ENCODE peak calls at places on chromosomes 16 and 17, in four cellular contexts. K, X, Z and O are unnamed samples. For H3K4me1, the result is how much of the 10 kb centered on the place peaks cover.

GRCh38 chr16:67257486-67258159 is 8.8 kb downstream of the SLC9A5 start:
- DNase-seq in K (no peak), X (no peak), Z (peak), O (no peak)

GRCh38 chr16:23900480-23901177 is 64.8 kb downstream of the PRKCB start:
- DNase-seq in K (no peak), X (no peak), Z (no peak), O (no peak)

GRCh38 chr17:39186481-39187002 is 10.9 kb downstream of the CACNB1 start:
- DNase-seq in K (no peak), X (no peak), Z (no peak), O (no peak)

GRCh38 chr16:85902366-85903155 is 3.6 kb downstream of the IRF8 start:
- DNase-seq in K (no peak), X (peak), Z (peak), O (no peak)

GRCh38 chr16:28058839-28059589 is 4.5 kb downstream of the GSG1L start:
- DNase-seq in K (no peak), X (no peak), Z (no peak), O (no peak)

GRCh38 chr17:81832608-81833159 is 407 bp downstream of the MCRIP1 start:
- DNase-seq in K (peak), X (no peak), Z (no peak), O (peak)

GRCh38 chr16:20747030-20747816 is 5.6 kb upstream of the THUMPD1 start:
- DNase-seq in K (no peak), X (no peak), Z (no peak), O (no peak)

GRCh38 chr17:45826919-45827628 is 17.6 kb upstream of the SPPL2C start:
- DNase-seq in K (no peak), X (no peak), Z (no peak), O (no peak)

GRCh38 chr16:84532855-84533486 is 28.5 kb upstream of the MEAK7 start:
- DNase-seq in K (peak), X (no peak), Z (no peak), O (peak)

GRCh38 chr17:65627892-65628622 is 66.6 kb upstream of the AXIN2 start:
- DNase-seq in K (peak), X (no peak), Z (no peak), O (no peak)
- H3K27ac ChIP-seq in K (no peak), X (no peak), Z (no peak), O (no peak)

DNA sequence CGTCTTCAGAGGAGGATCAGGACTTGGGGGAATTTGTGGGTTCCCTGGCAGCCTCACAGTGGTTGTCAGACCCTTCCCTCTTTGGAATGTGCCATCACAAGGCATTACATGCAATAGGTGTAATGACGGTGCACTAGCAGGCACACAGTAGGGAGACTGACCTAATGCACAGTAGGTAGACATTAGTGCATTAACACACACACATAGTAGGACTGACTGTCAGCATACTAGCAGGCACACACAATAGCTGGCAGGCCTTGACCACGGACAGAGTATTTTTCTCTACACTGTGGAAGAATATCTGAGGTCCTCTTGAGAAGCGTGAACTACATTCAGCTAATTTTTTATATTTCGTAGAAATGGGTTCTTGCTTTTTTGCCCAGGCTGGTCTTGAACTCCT is 10.9 kb upstream of the UBALD2 start:
- DNase-seq in K (no peak), X (no peak), Z (no peak), O (no peak)
- H3K4me1 ChIP-seq in K (under half), X (under half), Z (under half), O (under half)

DNA sequence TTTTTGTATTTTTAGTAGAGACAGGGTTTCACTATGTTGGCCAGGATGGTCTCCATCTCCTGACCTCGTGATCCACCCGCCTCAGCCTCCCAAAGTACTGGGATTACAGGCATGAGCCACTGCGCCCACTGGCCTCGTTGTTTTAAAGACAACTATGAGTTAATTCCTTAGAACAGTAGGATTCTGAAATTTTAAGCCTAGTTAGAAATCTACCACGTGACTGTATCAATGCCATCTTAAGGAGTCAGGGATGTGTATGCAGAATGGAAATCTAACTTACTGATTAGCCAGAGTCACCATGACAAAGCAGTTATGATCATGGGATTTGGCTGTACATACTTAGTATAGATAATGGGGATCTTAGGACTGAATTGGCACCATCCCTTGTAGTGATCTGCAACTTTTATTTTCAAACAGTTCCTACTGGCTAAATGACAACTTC is 2.8 kb downstream of the CEP20 start:
- DNase-seq in K (no peak), X (no peak), Z (no peak), O (no peak)
- H3K4me3 ChIP-seq in K (no peak), X (no peak), Z (no peak), O (no peak)

DNA sequence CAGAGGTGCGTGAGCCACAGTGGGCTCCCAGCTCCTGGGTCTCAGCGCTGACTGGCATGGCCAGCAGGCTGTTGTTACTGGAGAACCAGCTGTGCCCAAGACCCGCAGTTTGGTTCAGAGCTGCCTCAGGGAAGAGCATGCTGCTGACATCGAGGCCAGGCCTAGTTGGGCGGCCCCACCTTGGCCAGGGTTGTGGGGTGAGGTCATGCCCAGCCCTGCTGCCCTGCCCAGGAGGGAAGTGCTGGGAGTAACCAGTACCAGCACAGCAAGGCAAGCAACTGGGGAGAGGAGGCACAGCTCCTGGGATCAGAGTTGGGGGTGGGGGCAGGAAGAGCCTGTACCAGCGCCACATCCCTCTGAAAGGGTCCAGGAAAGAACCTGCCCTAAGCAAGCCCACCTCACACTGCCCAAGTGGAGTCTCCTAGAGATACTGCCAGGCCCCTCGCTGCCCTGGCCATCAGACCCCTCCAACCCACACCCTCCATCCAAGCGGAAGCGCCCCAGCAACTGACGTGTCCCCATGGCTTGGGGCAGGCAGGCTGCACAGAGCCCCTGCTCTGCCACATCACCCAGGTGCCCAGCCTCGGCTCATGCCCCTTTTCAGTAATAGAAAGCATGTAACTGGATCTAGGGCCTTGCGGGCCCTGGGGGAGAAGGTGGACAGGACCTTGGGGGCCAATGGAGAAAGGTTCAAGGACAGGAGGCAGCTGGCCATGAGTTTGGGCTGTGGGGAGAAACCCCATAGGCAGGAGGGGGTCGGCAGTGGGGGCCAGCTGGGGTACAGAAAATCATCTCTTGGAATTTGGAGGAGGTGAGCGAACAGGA is 990 bp downstream of the DOK4 start:
- DNase-seq in K (no peak), X (no peak), Z (peak), O (no peak)
- H3K27ac ChIP-seq in K (no peak), X (no peak), Z (peak), O (peak)

DNA sequence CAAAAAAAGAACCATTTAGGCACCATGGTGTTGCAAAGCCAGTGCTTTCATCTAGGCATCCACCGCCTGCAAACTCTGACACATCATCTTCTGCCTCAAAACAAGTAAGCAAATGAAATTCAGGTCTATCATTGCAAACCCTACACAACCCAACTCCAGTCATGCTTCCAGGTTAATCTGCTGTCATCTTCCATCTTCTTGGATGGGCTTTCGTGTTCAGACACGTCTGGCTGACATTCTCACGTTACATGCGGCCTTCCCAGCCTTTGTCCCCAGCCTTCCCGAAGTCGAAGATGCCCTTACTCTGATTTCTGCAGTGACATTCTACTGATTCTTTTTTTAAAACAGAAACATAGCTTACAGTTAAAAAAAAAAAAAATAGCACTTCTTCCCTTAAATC is 8.8 kb downstream of the ANKRD11 start:
- DNase-seq in K (no peak), X (no peak), Z (no peak), O (no peak)
- H3K4me1 ChIP-seq in K (under half), X (half or more), Z (under half), O (half or more)

GRCh38 chr16:72014675-72015074 is 6.1 kb downstream of the DHODH start:
- DNase-seq in K (no peak), X (no peak), Z (no peak), O (no peak)
- H3K4me3 ChIP-seq in K (no peak), X (no peak), Z (no peak), O (no peak)

GRCh38 chr17:7467498-7467897 is 11.9 kb downstream of the ZBTB4 start:
- DNase-seq in K (no peak), X (no peak), Z (no peak), O (no peak)
- H3K27ac ChIP-seq in K (peak), X (no peak), Z (no peak), O (peak)

GRCh38 chr17:21291357-21291756 is 6.8 kb downstream of the MAP2K3 start:
- DNase-seq in K (no peak), X (no peak), Z (no peak), O (no peak)

GRCh38 chr17:21291862-21292261 is 7.4 kb downstream of the MAP2K3 start:
- DNase-seq in K (no peak), X (no peak), Z (no peak), O (no peak)

GRCh38 chr17:21289175-21289901 is 4.8 kb downstream of the MAP2K3 start:
- DNase-seq in K (no peak), X (no peak), Z (no peak), O (no peak)

GRCh38 chr17:21288581-21289017 is 4.1 kb downstream of the MAP2K3 start:
- DNase-seq in K (no peak), X (no peak), Z (no peak), O (no peak)

DNA sequence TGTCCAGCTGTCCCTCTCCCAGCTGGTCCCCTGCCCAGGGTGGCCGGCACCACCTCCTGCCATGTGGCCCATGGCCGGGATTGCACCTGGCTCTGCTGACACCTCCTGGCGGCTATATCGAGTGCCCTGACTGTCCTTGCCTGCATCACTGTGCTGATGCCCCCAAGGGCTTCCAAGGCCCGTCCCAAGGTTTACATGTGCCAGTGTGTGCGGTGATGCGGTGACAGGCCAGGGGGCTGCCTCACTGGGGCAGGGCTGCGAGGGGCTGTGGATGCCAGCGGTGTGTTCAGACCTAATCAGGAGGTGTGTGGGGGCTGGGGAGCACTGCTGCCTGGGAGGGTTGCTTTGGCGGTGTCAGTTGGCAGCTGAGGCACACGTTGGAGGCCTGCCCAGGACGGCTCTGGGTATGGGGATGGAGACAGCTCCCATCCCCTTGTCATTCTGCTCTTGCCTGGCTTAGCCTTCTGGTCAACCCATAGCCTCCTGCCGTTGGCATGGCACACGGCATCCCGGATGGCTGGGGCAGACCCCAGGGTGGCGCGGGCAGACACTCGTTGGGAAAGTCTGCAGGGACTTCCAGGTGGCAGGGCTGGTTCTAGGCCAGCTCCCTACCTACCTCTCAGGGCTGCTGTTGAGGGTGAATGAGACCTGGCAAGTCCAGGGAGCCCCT is 5.5 kb downstream of the MAP2K3 start:
- DNase-seq in K (no peak), X (no peak), Z (no peak), O (no peak)
- H3K4me1 ChIP-seq in K (under half), X (under half), Z (under half), O (under half)

DNA sequence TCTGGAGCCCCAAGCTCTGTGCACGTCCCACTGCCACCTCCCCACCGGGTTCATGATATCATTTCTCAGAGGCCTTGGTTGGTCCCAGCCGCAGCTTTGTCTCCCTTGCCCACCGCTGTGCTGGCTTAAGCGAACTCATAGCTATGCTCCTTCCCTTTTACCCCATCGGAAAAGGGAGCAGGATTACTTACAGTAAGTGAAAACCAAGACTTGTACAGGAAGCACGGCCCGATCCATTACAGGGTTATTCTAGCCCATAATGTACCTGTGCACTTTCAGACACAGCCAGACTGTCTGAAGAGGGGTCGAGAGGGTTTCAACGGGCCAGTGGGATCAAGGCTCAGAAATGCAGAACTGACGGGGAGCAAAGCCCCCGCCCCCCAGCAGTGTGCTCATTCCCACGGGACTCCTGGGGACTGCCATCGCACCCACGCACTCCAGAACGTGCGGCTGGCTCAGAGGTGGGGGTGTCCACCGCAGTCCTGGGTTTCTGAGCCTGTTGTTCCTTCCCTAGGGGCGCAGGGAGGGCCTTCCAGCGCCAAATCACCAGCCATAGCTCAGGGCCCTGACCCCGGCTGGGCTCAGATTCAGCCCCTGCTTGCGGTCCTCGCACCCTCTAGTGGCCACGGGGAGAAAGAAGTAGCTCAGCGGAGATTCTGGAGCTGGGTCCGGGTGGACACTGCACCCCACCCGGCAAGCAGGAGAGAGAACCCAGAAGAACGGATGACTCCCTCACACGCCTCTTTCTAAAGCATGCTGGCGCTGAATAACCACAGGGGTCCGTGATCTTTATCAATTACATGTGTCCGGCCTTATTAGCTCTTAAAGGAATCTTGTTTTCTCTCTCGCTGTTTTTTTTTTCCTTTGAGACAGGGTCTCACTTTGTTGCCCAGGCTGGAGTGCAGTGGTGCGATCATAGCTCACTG is 44.9 kb upstream of the USP7 start:
- DNase-seq in K (peak), X (peak), Z (peak), O (peak)
- H3K4me3 ChIP-seq in K (no peak), X (no peak), Z (no peak), O (peak)